ENCODE peak calls at places on chromosomes 12 and 14, in four cellular contexts. P is stimulated activated CD4-positive, alpha-beta T cell treated with anti-CD3 and anti-CD28 coated beads, Interleukin-15, amount 100 ng/mL, for 48 hours; X is GM12891; O is NCI-H510A treated with DMSO at 0.1 percent for 48 hours. Y is an unnamed sample.

GRCh38 chr14:50897658-50898175 is 25.9 kb downstream of the ABHD12B start:
- DNase-seq in X (no peak), O (no peak), P (no peak), Y (no peak)

GRCh38 chr12:107448198-107448597 is 237.4 kb upstream of the PWP1 start:
- DNase-seq in X (no peak), O (peak), P (no peak), Y (no peak)

GRCh38 chr14:105092912-105093425 is 27.7 kb upstream of the GPR132 start:
- DNase-seq in O (no peak), P (no peak), X (peak), Y (peak)

GRCh38 chr12:77133566-77133965 is 68.2 kb upstream of the E2F7 start:
- DNase-seq in X (no peak), O (no peak), P (no peak), Y (no peak)

GRCh38 chr14:50423529-50423928 is 26.8 kb upstream of the CDKL1 start:
- DNase-seq in P (no peak), X (no peak), O (no peak), Y (no peak)

GRCh38 chr12:26374934-26375333 is 179.6 kb downstream of the SSPN start:
- DNase-seq in X (no peak), O (no peak), P (no peak), Y (no peak)

GRCh38 chr12:46892887-46893286 is 67.1 kb upstream of the SLC38A4 start:
- DNase-seq in P (no peak), O (no peak), X (no peak), Y (no peak)

GRCh38 chr12:5871741-5872140 is 73.3 kb downstream of the ANO2 start:
- DNase-seq in O (no peak), P (no peak), X (no peak), Y (no peak)

GRCh38 chr12:91741932-91742331 is 403.7 kb downstream of the BTG1 start:
- DNase-seq in X (no peak), P (no peak), O (no peak), Y (no peak)

GRCh38 chr14:82362452-82362851 is 828.8 kb upstream of the SEL1L start:
- DNase-seq in X (no peak), P (no peak), O (no peak), Y (no peak)

GRCh38 chr14:69657961-69658360 is 46.6 kb downstream of the SUSD6 start:
- DNase-seq in X (no peak), O (peak), P (no peak), Y (no peak)

GRCh38 chr14:92443167-92443566 is 70.4 kb upstream of the RIN3 start:
- DNase-seq in O (no peak), P (no peak), X (no peak), Y (no peak)

GRCh38 chr12:128995619-128996018 is 142.3 kb downstream of the GLT1D1 start:
- DNase-seq in O (no peak), P (no peak), X (no peak), Y (no peak)

GRCh38 chr12:84763112-84763511 is 149.5 kb downstream of the SLC6A15 start:
- DNase-seq in O (no peak), X (no peak), P (no peak), Y (no peak)

GRCh38 chr12:27434673-27435565 is 11.6 kb upstream of the SMCO2 start:
- DNase-seq in X (no peak), P (no peak), O (peak), Y (no peak)

GRCh38 chr14:81940636-81941035 is 407.0 kb upstream of the SEL1L start:
- DNase-seq in X (no peak), P (no peak), O (no peak), Y (no peak)

GRCh38 chr14:74299061-74299545 is 3.6 kb downstream of the ABCD4 start:
- DNase-seq in P (no peak), O (no peak), X (no peak), Y (no peak)

GRCh38 chr12:11576104-11576503 is 73.4 kb upstream of the ETV6 start:
- DNase-seq in O (no peak), P (peak), X (no peak), Y (no peak)

GRCh38 chr14:94116701-94117100 is 6.2 kb downstream of the IFI27 start:
- DNase-seq in O (no peak), X (no peak), P (no peak), Y (no peak)

GRCh38 chr14:77610553-77610952 is 5.9 kb downstream of the SPTLC2 start:
- DNase-seq in O (no peak), X (no peak), P (no peak), Y (no peak)

GRCh38 chr12:132578118-132578517 is 32.3 kb downstream of the LRCOL1 start:
- DNase-seq in O (no peak), P (no peak), X (no peak), Y (no peak)

GRCh38 chr12:42135264-42135814 is 9.3 kb downstream of the GXYLT1 start:
- DNase-seq in P (no peak), O (no peak), X (no peak), Y (no peak)

GRCh38 chr12:26017484-26018211 is 59.2 kb downstream of the RASSF8 start:
- DNase-seq in X (no peak), O (no peak), P (no peak), Y (no peak)

GRCh38 chr14:31990959-31991541 is 86.1 kb upstream of the ARHGAP5 start:
- DNase-seq in P (no peak), X (no peak), O (no peak), Y (no peak)

GRCh38 chr14:71049435-71050147 is 142.3 kb downstream of the PCNX1 start:
- DNase-seq in O (no peak), X (no peak), P (no peak), Y (no peak)

GRCh38 chr12:111846016-111846415 is 4.0 kb downstream of the MAPKAPK5 start:
- DNase-seq in O (no peak), P (no peak), X (no peak), Y (no peak)

GRCh38 chr14:106564058-106564643 is 1037.8 kb downstream of the TMEM121 start:
- DNase-seq in P (peak), X (peak), O (peak), Y (no peak)

GRCh38 chr12:11881835-11882234 is 188.9 kb upstream of the BCL2L14 start:
- DNase-seq in O (no peak), P (no peak), X (no peak), Y (no peak)

GRCh38 chr12:31906581-31907286 is 52.5 kb upstream of the RESF1 start:
- DNase-seq in P (no peak), O (no peak), X (no peak), Y (no peak)

GRCh38 chr12:12812605-12813119 is 484 bp upstream of the DDX47 start:
- DNase-seq in P (no peak), O (no peak), X (no peak), Y (no peak)

GRCh38 chr14:104967414-104968152 is 10.6 kb downstream of the AHNAK2 start:
- DNase-seq in O (peak), P (no peak), X (no peak), Y (no peak)